ENCODE peak calls at places on chromosome 3, in nine cellular contexts. F, X, H, M, P, Q, W, T and I are unnamed samples.

GRCh38 chr3:127706785-127707351 is 34.1 kb downstream of the ABTB1 start:
- DNase-seq in F (no peak), X (no peak), H (no peak), M (peak), P (no peak), Q (no peak), W (peak), T (no peak), I (no peak)

GRCh38 chr3:108713801-108714200 is 43.4 kb downstream of the RETNLB start:
- DNase-seq in F (no peak), X (no peak), H (no peak), M (no peak), P (no peak), Q (no peak), W (no peak), T (no peak), I (no peak)

GRCh38 chr3:16551342-16551976 is 38.0 kb upstream of the RFTN1 start:
- DNase-seq in F (no peak), X (no peak), H (no peak), M (no peak), P (no peak), Q (no peak), W (no peak), T (no peak), I (no peak)

GRCh38 chr3:24472358-24472757 is 22.3 kb downstream of the THRB start:
- DNase-seq in F (no peak), X (no peak), H (peak), M (no peak), P (no peak), Q (no peak), W (no peak), T (no peak), I (no peak)

GRCh38 chr3:169478566-169479313 is 184.8 kb downstream of the MECOM start:
- DNase-seq in F (no peak), X (no peak), H (no peak), M (no peak), P (no peak), Q (no peak), W (no peak), T (no peak), I (no peak)

GRCh38 chr3:10798600-10799367 is 17.2 kb upstream of the SLC6A11 start:
- DNase-seq in F (no peak), X (no peak), H (no peak), M (no peak), P (no peak), Q (no peak), W (no peak), T (no peak), I (no peak)

GRCh38 chr3:15458212-15458780 is 30.9 kb downstream of the EAF1 start:
- DNase-seq in F (no peak), X (no peak), H (no peak), M (no peak), P (no peak), Q (no peak), W (no peak), T (no peak), I (no peak)

GRCh38 chr3:45126730-45127129 is 19.4 kb downstream of the CDCP1 start:
- DNase-seq in F (no peak), X (no peak), H (no peak), M (no peak), P (no peak), Q (no peak), W (no peak), T (no peak), I (no peak)

GRCh38 chr3:110577856-110578255 is 493.8 kb upstream of the NECTIN3 start:
- DNase-seq in F (no peak), X (no peak), H (peak), M (no peak), P (no peak), Q (no peak), W (no peak), T (no peak), I (no peak)

GRCh38 chr3:188180114-188180513 is 26.2 kb downstream of the LPP start:
- DNase-seq in F (no peak), X (no peak), H (no peak), M (no peak), P (no peak), Q (no peak), W (no peak), T (no peak), I (no peak)